ENCODE peak calls at places on chromosome 14, in nine cellular contexts. One of them, this sample, is unnamed.
A peak's percentile ranks its signal among the peaks of the same experiment; 100 is the strongest.

GRCh38 chr14:90382491-90383125 is 14.2 kb upstream of the CALM1 start:
- DNase-seq in Calu3: peak; percentile 54
- DNase-seq in left cardiac atrium: peak; percentile 73
- DNase-seq in GM04504: peak; percentile 72
- DNase-seq in posterior cingulate gyrus: peak; percentile 70
- DNase-seq in astrocyte: peak; percentile 71
- DNase-seq in SHP77: peak; percentile 40
- DNase-seq in SJSA1: peak; percentile 61
- DNase-seq in iris pigment epithelial cell: peak; percentile 83
- DNase-seq in this sample: peak; percentile 57

GRCh38 chr14:99189201-99189801 is 82.7 kb downstream of the BCL11B start:
- DNase-seq in Calu3: no peak
- DNase-seq in left cardiac atrium: no peak
- DNase-seq in GM04504: no peak
- DNase-seq in iris pigment epithelial cell: no peak
- DNase-seq in SJSA1: no peak
- DNase-seq in astrocyte: no peak
- DNase-seq in posterior cingulate gyrus: peak; percentile 67
- DNase-seq in SHP77: no peak
- DNase-seq in this sample: peak; percentile 50

GRCh38 chr14:104130974-104131651 is 7.3 kb upstream of the KIF26A start:
- DNase-seq in posterior cingulate gyrus: peak; percentile 45
- DNase-seq in astrocyte: no peak
- DNase-seq in GM04504: no peak
- DNase-seq in SJSA1: no peak
- DNase-seq in Calu3: peak; percentile 66
- DNase-seq in left cardiac atrium: peak; percentile 66
- DNase-seq in iris pigment epithelial cell: peak; percentile 35
- DNase-seq in SHP77: peak; percentile 60
- DNase-seq in this sample: no peak

GRCh38 chr14:72732022-72732780 is 161.7 kb downstream of the DPF3 start:
- DNase-seq in iris pigment epithelial cell: no peak
- DNase-seq in posterior cingulate gyrus: no peak
- DNase-seq in SJSA1: no peak
- DNase-seq in GM04504: no peak
- DNase-seq in left cardiac atrium: no peak
- DNase-seq in astrocyte: no peak
- DNase-seq in SHP77: no peak
- DNase-seq in Calu3: no peak
- DNase-seq in this sample: no peak

GRCh38 chr14:39029789-39030188 is 73.2 kb downstream of the SEC23A start:
- DNase-seq in SJSA1: no peak
- DNase-seq in astrocyte: no peak
- DNase-seq in SHP77: no peak
- DNase-seq in left cardiac atrium: no peak
- DNase-seq in Calu3: no peak
- DNase-seq in GM04504: no peak
- DNase-seq in posterior cingulate gyrus: no peak
- DNase-seq in iris pigment epithelial cell: no peak
- DNase-seq in this sample: no peak

GRCh38 chr14:71403673-71404072 is 496.4 kb downstream of the PCNX1 start:
- DNase-seq in posterior cingulate gyrus: no peak
- DNase-seq in GM04504: no peak
- DNase-seq in astrocyte: no peak
- DNase-seq in left cardiac atrium: no peak
- DNase-seq in SHP77: peak; percentile 0
- DNase-seq in Calu3: peak; percentile 29
- DNase-seq in iris pigment epithelial cell: peak; percentile 46
- DNase-seq in SJSA1: no peak
- DNase-seq in this sample: no peak

GRCh38 chr14:74955229-74955999 is at the start of gene PGF:
- DNase-seq in left cardiac atrium: peak; percentile 73
- DNase-seq in SHP77: peak; percentile 25
- DNase-seq in iris pigment epithelial cell: peak; percentile 28
- DNase-seq in posterior cingulate gyrus: no peak
- DNase-seq in GM04504: no peak
- DNase-seq in Calu3: peak; percentile 57
- DNase-seq in SJSA1: no peak
- DNase-seq in astrocyte: no peak
- DNase-seq in this sample: no peak

GRCh38 chr14:44438936-44439335 is 68.1 kb downstream of the FSCB start:
- DNase-seq in posterior cingulate gyrus: no peak
- DNase-seq in astrocyte: no peak
- DNase-seq in SJSA1: no peak
- DNase-seq in iris pigment epithelial cell: no peak
- DNase-seq in GM04504: no peak
- DNase-seq in SHP77: no peak
- DNase-seq in Calu3: no peak
- DNase-seq in left cardiac atrium: no peak
- DNase-seq in this sample: no peak

GRCh38 chr14:60008042-60008441 is 83.7 kb upstream of the PCNX4 start:
- DNase-seq in GM04504: no peak
- DNase-seq in left cardiac atrium: no peak
- DNase-seq in astrocyte: peak; percentile 1
- DNase-seq in iris pigment epithelial cell: peak; percentile 11
- DNase-seq in SJSA1: no peak
- DNase-seq in posterior cingulate gyrus: no peak
- DNase-seq in Calu3: no peak
- DNase-seq in SHP77: no peak
- DNase-seq in this sample: no peak

GRCh38 chr14:76863724-76864407 is 37.7 kb downstream of the LRRC74A start:
- DNase-seq in left cardiac atrium: peak; percentile 76
- DNase-seq in SJSA1: no peak
- DNase-seq in iris pigment epithelial cell: peak; percentile 9
- DNase-seq in SHP77: peak; percentile 69
- DNase-seq in Calu3: peak; percentile 33
- DNase-seq in GM04504: no peak
- DNase-seq in astrocyte: no peak
- DNase-seq in posterior cingulate gyrus: no peak
- DNase-seq in this sample: no peak

GRCh38 chr14:44833376-44833775 is 128.4 kb downstream of the KLHL28 start:
- DNase-seq in posterior cingulate gyrus: no peak
- DNase-seq in iris pigment epithelial cell: peak; percentile 19
- DNase-seq in Calu3: no peak
- DNase-seq in SHP77: no peak
- DNase-seq in astrocyte: no peak
- DNase-seq in SJSA1: no peak
- DNase-seq in left cardiac atrium: no peak
- DNase-seq in GM04504: no peak
- DNase-seq in this sample: no peak

GRCh38 chr14:55097894-55098560 is 31.0 kb upstream of the LGALS3 start:
- DNase-seq in GM04504: no peak
- DNase-seq in left cardiac atrium: no peak
- DNase-seq in iris pigment epithelial cell: no peak
- DNase-seq in SJSA1: no peak
- DNase-seq in posterior cingulate gyrus: no peak
- DNase-seq in SHP77: no peak
- DNase-seq in astrocyte: no peak
- DNase-seq in Calu3: peak; percentile 37
- DNase-seq in this sample: peak; percentile 8

This sample was measured in T-cell.